ENCODE peak calls at places on chromosomes 16 and 17, in five cellular contexts. B, Y, Q, P and X are unnamed samples.

GRCh38 chr17:31692632-31693031 is 166.4 kb downstream of the COPRS start:
- DNase-seq in Q (no peak), P (no peak), Y (no peak), B (no peak), X (no peak)

GRCh38 chr16:65617421-65617820 is 495.6 kb upstream of the CDH11 start:
- DNase-seq in Y (no peak), Q (no peak), B (no peak), P (no peak), X (no peak)

GRCh38 chr17:60421273-60422161 is 772 bp upstream of the CHCT1 start:
- DNase-seq in B (peak; percentile 89), P (peak; percentile 51), Q (peak; percentile 45), Y (peak; percentile 33), X (peak; percentile 90)

GRCh38 chr16:20868890-20869289 is 31.3 kb downstream of the DCUN1D3 start:
- DNase-seq in Q (peak; percentile 69), P (no peak), B (peak; percentile 16), Y (peak; percentile 57), X (no peak)

GRCh38 chr16:51592013-51592501 is 441.0 kb upstream of the SALL1 start:
- DNase-seq in Q (no peak), Y (no peak), B (peak; percentile 46), P (no peak), X (no peak)

GRCh38 chr17:6546069-6546718 is 10.2 kb downstream of the PITPNM3 start:
- DNase-seq in P (no peak), Y (peak; percentile 67), Q (peak; percentile 86), B (no peak), X (no peak)

GRCh38 chr16:4990415-4990814 is 32.3 kb downstream of the SEC14L5 start:
- DNase-seq in Q (no peak), P (no peak), B (no peak), Y (no peak), X (no peak)

GRCh38 chr16:30786936-30787612 is at the start of gene ZNF629:
- DNase-seq in B (peak; percentile 90), Y (peak; percentile 57), P (no peak), Q (peak; percentile 67), X (peak; percentile 78)

GRCh38 chr17:48952904-48953303 is 8.3 kb upstream of the SNF8 start:
- DNase-seq in Q (no peak), P (no peak), Y (no peak), B (no peak), X (no peak)

GRCh38 chr16:81600275-81600674 is 155.7 kb downstream of the CMIP start:
- DNase-seq in Q (peak; percentile 88), B (peak; percentile 35), Y (peak; percentile 62), P (no peak), X (peak; percentile 60)

GRCh38 chr17:8685396-8685795 is 54.9 kb upstream of the MYH10 start:
- DNase-seq in B (no peak), Q (peak; percentile 91), P (no peak), Y (no peak), X (no peak)

GRCh38 chr16:12067714-12068401 is 91.3 kb downstream of the SNX29 start:
- DNase-seq in B (peak; percentile 77), Q (peak; percentile 68), Y (peak; percentile 85), P (peak; percentile 22), X (peak; percentile 81)

GRCh38 chr17:73347355-73347754 is 35.6 kb upstream of the CDC42EP4 start:
- DNase-seq in B (no peak), P (no peak), Q (no peak), Y (no peak), X (peak; percentile 61)

GRCh38 chr17:11554042-11554441 is 44.2 kb upstream of the DNAH9 start:
- DNase-seq in P (no peak), Q (no peak), B (no peak), Y (no peak), X (no peak)

GRCh38 chr17:1796800-1797199 is 32.9 kb downstream of the SMYD4 start:
- DNase-seq in Y (no peak), B (no peak), Q (no peak), P (no peak), X (no peak)

GRCh38 chr16:82874251-82874650 is 247.5 kb downstream of the CDH13 start:
- DNase-seq in Q (peak; percentile 15), B (no peak), P (no peak), Y (no peak), X (no peak)

GRCh38 chr16:66036162-66036561 is 330.3 kb upstream of the CDH5 start:
- DNase-seq in B (no peak), P (no peak), Q (peak; percentile 29), Y (peak; percentile 37), X (peak; percentile 34)

GRCh38 chr16:58792188-58792587 is 58.1 kb upstream of the GOT2 start:
- DNase-seq in B (no peak), P (no peak), Q (no peak), Y (no peak), X (no peak)

GRCh38 chr17:1906622-1907021 is 76.8 kb downstream of the RPA1 start:
- DNase-seq in B (peak; percentile 90), Y (no peak), Q (no peak), P (no peak), X (peak; percentile 25)

GRCh38 chr16:53911506-53911905 is 207.6 kb downstream of the FTO start:
- DNase-seq in Y (no peak), P (no peak), B (no peak), Q (no peak), X (no peak)

GRCh38 chr16:457732-458400 is 32.4 kb downstream of the RAB11FIP3 start:
- DNase-seq in Y (no peak), P (no peak), B (no peak), Q (no peak), X (no peak)

GRCh38 chr17:64399071-64399766 is 8.6 kb upstream of the PECAM1 start:
- DNase-seq in P (no peak), B (no peak), Q (peak; percentile 65), Y (no peak), X (no peak)

GRCh38 chr16:2324296-2324859 is 16.1 kb downstream of the ABCA3 start:
- DNase-seq in Y (no peak), B (no peak), P (no peak), Q (no peak), X (no peak)
- H3K9me3 ChIP-seq in Y (no peaks in the 10 kb centered on the region), B (no peaks in the 10 kb centered on the region), P (no peaks in the 10 kb centered on the region), Q (no peaks in the 10 kb centered on the region), X (no peaks in the 10 kb centered on the region)

GRCh38 chr16:10390330-10390729 is 4.5 kb downstream of the ATF7IP2 start:
- DNase-seq in Y (no peak), Q (no peak), P (no peak), B (no peak), X (no peak)
- H3K9me3 ChIP-seq in Y (no peaks in the 10 kb centered on the region), Q (no peaks in the 10 kb centered on the region), P (no peaks in the 10 kb centered on the region), B (no peaks in the 10 kb centered on the region), X (peaks cover 1% of the 10 kb centered on the region)

GRCh38 chr17:22512997-22513538 is 820.7 kb downstream of the KCNJ18 start:
- DNase-seq in P (no peak), B (no peak), Q (no peak), Y (no peak), X (no peak)
- H3K9me3 ChIP-seq in P (no peaks in the 10 kb centered on the region), B (peaks cover 14% of the 10 kb centered on the region), Q (no peaks in the 10 kb centered on the region), Y (peaks cover 22% of the 10 kb centered on the region), X (no peaks in the 10 kb centered on the region)

DNA sequence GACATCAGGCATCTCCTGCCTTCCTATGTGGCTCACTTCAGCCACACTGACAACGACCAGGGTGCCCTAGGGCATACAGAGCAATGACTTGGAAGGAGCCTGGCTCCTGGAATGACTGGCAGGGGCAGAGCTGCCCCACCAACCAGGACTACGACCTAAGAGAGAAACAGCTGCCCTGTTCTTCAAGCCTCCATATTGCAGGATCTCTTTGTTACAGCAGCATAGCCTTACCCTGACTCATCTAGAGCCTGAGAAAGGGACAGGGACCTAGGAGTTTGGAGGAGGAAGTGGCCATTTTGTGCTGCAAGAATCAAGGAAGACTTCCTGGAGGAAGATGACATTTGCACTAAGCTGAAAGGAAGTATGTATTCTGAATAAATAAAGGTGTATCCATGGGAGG is 49.6 kb downstream of the GSG1L start:
- DNase-seq in Q (no peak), P (no peak), B (no peak), Y (no peak), X (no peak)
- H3K9me3 ChIP-seq in Q (no peaks in the 10 kb centered on the region), P (peaks cover 3% of the 10 kb centered on the region), B (no peaks in the 10 kb centered on the region), Y (no peaks in the 10 kb centered on the region), X (no peaks in the 10 kb centered on the region)

GRCh38 chr16:9929313-9929712 is 252.9 kb downstream of the GRIN2A start:
- DNase-seq in Y (no peak), Q (no peak), P (no peak), B (no peak), X (no peak)
- H3K9me3 ChIP-seq in Y (peaks cover 14% of the 10 kb centered on the region), Q (no peaks in the 10 kb centered on the region), P (no peaks in the 10 kb centered on the region), B (no peaks in the 10 kb centered on the region), X (no peaks in the 10 kb centered on the region)

DNA sequence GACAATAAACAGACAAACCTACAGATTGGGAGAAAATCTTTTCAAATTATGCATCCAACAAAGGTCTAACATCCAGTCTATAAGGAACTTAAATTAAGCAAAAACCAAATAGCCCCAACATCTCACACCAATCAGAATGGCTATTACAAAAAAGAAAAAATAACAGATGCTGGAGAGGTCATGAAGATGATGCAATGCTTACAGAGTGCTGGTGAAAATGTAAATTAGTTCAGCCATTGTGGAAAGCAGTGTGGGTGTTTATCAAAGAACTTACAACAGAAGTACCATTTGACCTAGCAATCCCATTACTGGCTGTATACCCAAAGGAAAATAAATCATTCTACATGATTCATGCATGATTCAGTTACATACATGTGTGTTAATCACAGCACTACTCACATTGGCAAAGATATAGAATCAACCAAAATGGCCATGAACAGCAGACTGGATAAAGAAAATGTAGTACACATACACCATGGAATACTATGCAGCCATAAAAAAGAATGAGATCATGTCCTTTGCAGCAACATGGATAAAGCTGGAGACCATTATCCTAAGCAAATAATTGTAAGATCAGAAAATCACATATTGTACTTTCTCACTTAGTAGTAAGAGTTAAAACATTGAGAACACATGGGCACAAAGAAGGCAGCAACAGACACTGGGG is 223.9 kb upstream of the WSB1 start:
- DNase-seq in P (no peak), Y (no peak), Q (no peak), B (no peak), X (no peak)
- H3K9me3 ChIP-seq in P (no peaks in the 10 kb centered on the region), Y (peaks cover 4% of the 10 kb centered on the region), Q (no peaks in the 10 kb centered on the region), B (peaks cover 50% of the 10 kb centered on the region), X (no peaks in the 10 kb centered on the region)

DNA sequence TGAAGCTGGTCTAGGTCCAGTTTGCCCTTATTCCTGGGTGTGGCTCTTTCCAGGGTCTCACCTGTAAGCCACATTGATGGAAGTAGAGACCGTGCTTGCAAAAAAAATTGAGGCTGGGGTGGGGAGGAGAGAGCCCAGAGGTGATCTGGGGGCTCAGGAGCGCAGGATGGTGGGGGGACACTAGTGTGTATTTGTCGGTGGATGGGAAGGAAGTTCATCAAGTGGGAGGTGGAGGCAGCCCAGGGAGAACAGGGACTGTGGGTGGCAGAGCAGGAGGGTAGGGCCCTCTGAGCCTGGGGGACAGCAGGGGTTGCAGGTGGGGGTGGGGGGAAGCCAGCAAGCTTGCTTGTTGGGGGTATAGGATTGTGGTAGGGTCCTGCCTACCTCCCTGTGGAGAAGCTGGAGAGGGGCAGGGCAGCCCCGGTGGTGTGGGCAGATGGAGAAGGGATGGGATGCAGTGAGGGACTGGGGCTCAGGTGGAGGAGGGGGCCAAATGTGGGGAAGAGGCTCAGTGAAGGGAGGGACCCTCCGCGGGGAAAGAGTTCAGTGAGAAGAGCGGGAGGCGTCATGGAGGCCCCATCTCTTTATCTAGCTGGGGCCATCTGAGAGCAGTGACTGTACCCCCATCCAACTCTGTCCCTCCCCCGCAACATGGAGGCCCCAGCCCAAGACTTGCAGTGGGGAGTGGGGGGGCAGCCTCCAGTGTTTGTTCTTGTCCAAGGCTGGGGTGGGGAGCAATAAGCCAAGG is 17.3 kb upstream of the TMEM92 start:
- DNase-seq in B (no peak), Y (no peak), Q (no peak), P (no peak), X (no peak)
- H3K9me3 ChIP-seq in B (no peaks in the 10 kb centered on the region), Y (peaks cover 1% of the 10 kb centered on the region), Q (no peaks in the 10 kb centered on the region), P (no peaks in the 10 kb centered on the region), X (no peaks in the 10 kb centered on the region)